ENCODE peak calls at places on chromosome 18, in eight cellular contexts. One of them, this sample, is unnamed.

GRCh38 chr18:58813090-58813489 is 51.6 kb upstream of the ZNF532 start:
- DNase-seq in activated naive CD4-positive, alpha-beta T cell treated with anti-CD3 and anti-CD28 coated beads, Interleukin-2, amount 10 ng/mL, durations not matched to agents 7 days and 5 days: no peak
- DNase-seq in endodermal cell: no peak
- DNase-seq in mammary epithelial cell: no peak
- DNase-seq in Calu3: no peak
- DNase-seq in stimulated activated naive CD8-positive, alpha-beta T cell treated with anti-CD3 and anti-CD28 coated beads, Interleukin-15, amount 100 ng/mL, for 72 hours: no peak
- DNase-seq in AG04450: no peak
- DNase-seq in NCI-H774: no peak
- DNase-seq in this sample: no peak

GRCh38 chr18:32851936-32852335 is 79.1 kb upstream of the KLHL14 start:
- DNase-seq in activated naive CD4-positive, alpha-beta T cell treated with anti-CD3 and anti-CD28 coated beads, Interleukin-2, amount 10 ng/mL, durations not matched to agents 7 days and 5 days: no peak
- DNase-seq in endodermal cell: no peak
- DNase-seq in mammary epithelial cell: no peak
- DNase-seq in Calu3: no peak
- DNase-seq in stimulated activated naive CD8-positive, alpha-beta T cell treated with anti-CD3 and anti-CD28 coated beads, Interleukin-15, amount 100 ng/mL, for 72 hours: no peak
- DNase-seq in AG04450: no peak
- DNase-seq in NCI-H774: no peak
- DNase-seq in this sample: no peak

GRCh38 chr18:39749154-39749553 is 2183.6 kb upstream of the CELF4 start:
- DNase-seq in activated naive CD4-positive, alpha-beta T cell treated with anti-CD3 and anti-CD28 coated beads, Interleukin-2, amount 10 ng/mL, durations not matched to agents 7 days and 5 days: no peak
- DNase-seq in endodermal cell: no peak
- DNase-seq in mammary epithelial cell: no peak
- DNase-seq in Calu3: no peak
- DNase-seq in stimulated activated naive CD8-positive, alpha-beta T cell treated with anti-CD3 and anti-CD28 coated beads, Interleukin-15, amount 100 ng/mL, for 72 hours: no peak
- DNase-seq in AG04450: no peak
- DNase-seq in NCI-H774: no peak
- DNase-seq in this sample: no peak

GRCh38 chr18:54269924-54270844 is 867 bp downstream of the POLI start:
- DNase-seq in activated naive CD4-positive, alpha-beta T cell treated with anti-CD3 and anti-CD28 coated beads, Interleukin-2, amount 10 ng/mL, durations not matched to agents 7 days and 5 days: peak
- DNase-seq in endodermal cell: peak
- DNase-seq in mammary epithelial cell: peak
- DNase-seq in Calu3: peak
- DNase-seq in stimulated activated naive CD8-positive, alpha-beta T cell treated with anti-CD3 and anti-CD28 coated beads, Interleukin-15, amount 100 ng/mL, for 72 hours: peak
- DNase-seq in AG04450: no peak
- DNase-seq in NCI-H774: peak
- DNase-seq in this sample: peak

GRCh38 chr18:61502472-61502871 is 169.2 kb downstream of the CDH20 start:
- DNase-seq in activated naive CD4-positive, alpha-beta T cell treated with anti-CD3 and anti-CD28 coated beads, Interleukin-2, amount 10 ng/mL, durations not matched to agents 7 days and 5 days: no peak
- DNase-seq in endodermal cell: peak
- DNase-seq in mammary epithelial cell: peak
- DNase-seq in Calu3: peak
- DNase-seq in stimulated activated naive CD8-positive, alpha-beta T cell treated with anti-CD3 and anti-CD28 coated beads, Interleukin-15, amount 100 ng/mL, for 72 hours: no peak
- DNase-seq in AG04450: peak
- DNase-seq in NCI-H774: peak
- DNase-seq in this sample: peak

GRCh38 chr18:57754577-57755330 is 48.4 kb downstream of the ATP8B1 start:
- DNase-seq in activated naive CD4-positive, alpha-beta T cell treated with anti-CD3 and anti-CD28 coated beads, Interleukin-2, amount 10 ng/mL, durations not matched to agents 7 days and 5 days: no peak
- DNase-seq in endodermal cell: no peak
- DNase-seq in mammary epithelial cell: no peak
- DNase-seq in Calu3: no peak
- DNase-seq in stimulated activated naive CD8-positive, alpha-beta T cell treated with anti-CD3 and anti-CD28 coated beads, Interleukin-15, amount 100 ng/mL, for 72 hours: no peak
- DNase-seq in AG04450: no peak
- DNase-seq in NCI-H774: no peak
- DNase-seq in this sample: no peak

GRCh38 chr18:9708882-9709877 is 1.1 kb downstream of the RAB31 start:
- DNase-seq in activated naive CD4-positive, alpha-beta T cell treated with anti-CD3 and anti-CD28 coated beads, Interleukin-2, amount 10 ng/mL, durations not matched to agents 7 days and 5 days: peak
- DNase-seq in endodermal cell: peak
- DNase-seq in mammary epithelial cell: no peak
- DNase-seq in Calu3: no peak
- DNase-seq in stimulated activated naive CD8-positive, alpha-beta T cell treated with anti-CD3 and anti-CD28 coated beads, Interleukin-15, amount 100 ng/mL, for 72 hours: no peak
- DNase-seq in AG04450: no peak
- DNase-seq in NCI-H774: no peak
- DNase-seq in this sample: no peak

GRCh38 chr18:3261393-3262233 is at the start of gene MYL12B:
- DNase-seq in activated naive CD4-positive, alpha-beta T cell treated with anti-CD3 and anti-CD28 coated beads, Interleukin-2, amount 10 ng/mL, durations not matched to agents 7 days and 5 days: peak
- DNase-seq in endodermal cell: peak
- DNase-seq in mammary epithelial cell: peak
- DNase-seq in Calu3: peak
- DNase-seq in stimulated activated naive CD8-positive, alpha-beta T cell treated with anti-CD3 and anti-CD28 coated beads, Interleukin-15, amount 100 ng/mL, for 72 hours: peak
- DNase-seq in AG04450: no peak
- DNase-seq in NCI-H774: peak
- DNase-seq in this sample: peak

GRCh38 chr18:524496-524895 is 24.0 kb upstream of the COLEC12 start:
- DNase-seq in activated naive CD4-positive, alpha-beta T cell treated with anti-CD3 and anti-CD28 coated beads, Interleukin-2, amount 10 ng/mL, durations not matched to agents 7 days and 5 days: no peak
- DNase-seq in endodermal cell: peak
- DNase-seq in mammary epithelial cell: no peak
- DNase-seq in Calu3: no peak
- DNase-seq in stimulated activated naive CD8-positive, alpha-beta T cell treated with anti-CD3 and anti-CD28 coated beads, Interleukin-15, amount 100 ng/mL, for 72 hours: no peak
- DNase-seq in AG04450: peak
- DNase-seq in NCI-H774: no peak
- DNase-seq in this sample: no peak

GRCh38 chr18:29191263-29191662 is 1014.3 kb upstream of the CDH2 start:
- DNase-seq in activated naive CD4-positive, alpha-beta T cell treated with anti-CD3 and anti-CD28 coated beads, Interleukin-2, amount 10 ng/mL, durations not matched to agents 7 days and 5 days: no peak
- DNase-seq in endodermal cell: peak
- DNase-seq in mammary epithelial cell: peak
- DNase-seq in Calu3: peak
- DNase-seq in stimulated activated naive CD8-positive, alpha-beta T cell treated with anti-CD3 and anti-CD28 coated beads, Interleukin-15, amount 100 ng/mL, for 72 hours: no peak
- DNase-seq in AG04450: peak
- DNase-seq in NCI-H774: no peak
- DNase-seq in this sample: no peak

GRCh38 chr18:7608798-7609197 is 41.7 kb downstream of the PTPRM start:
- DNase-seq in activated naive CD4-positive, alpha-beta T cell treated with anti-CD3 and anti-CD28 coated beads, Interleukin-2, amount 10 ng/mL, durations not matched to agents 7 days and 5 days: no peak
- DNase-seq in endodermal cell: no peak
- DNase-seq in mammary epithelial cell: no peak
- DNase-seq in Calu3: no peak
- DNase-seq in stimulated activated naive CD8-positive, alpha-beta T cell treated with anti-CD3 and anti-CD28 coated beads, Interleukin-15, amount 100 ng/mL, for 72 hours: no peak
- DNase-seq in AG04450: no peak
- DNase-seq in NCI-H774: no peak
- DNase-seq in this sample: no peak

GRCh38 chr18:57627488-57627887 is 5.9 kb upstream of the NARS1 start:
- DNase-seq in activated naive CD4-positive, alpha-beta T cell treated with anti-CD3 and anti-CD28 coated beads, Interleukin-2, amount 10 ng/mL, durations not matched to agents 7 days and 5 days: no peak
- DNase-seq in endodermal cell: peak
- DNase-seq in mammary epithelial cell: peak
- DNase-seq in Calu3: no peak
- DNase-seq in stimulated activated naive CD8-positive, alpha-beta T cell treated with anti-CD3 and anti-CD28 coated beads, Interleukin-15, amount 100 ng/mL, for 72 hours: no peak
- DNase-seq in AG04450: no peak
- DNase-seq in NCI-H774: no peak
- DNase-seq in this sample: no peak

GRCh38 chr18:55790296-55790695 is 202.3 kb upstream of the TCF4 start:
- DNase-seq in activated naive CD4-positive, alpha-beta T cell treated with anti-CD3 and anti-CD28 coated beads, Interleukin-2, amount 10 ng/mL, durations not matched to agents 7 days and 5 days: no peak
- DNase-seq in endodermal cell: no peak
- DNase-seq in mammary epithelial cell: peak
- DNase-seq in Calu3: no peak
- DNase-seq in stimulated activated naive CD8-positive, alpha-beta T cell treated with anti-CD3 and anti-CD28 coated beads, Interleukin-15, amount 100 ng/mL, for 72 hours: no peak
- DNase-seq in AG04450: peak
- DNase-seq in NCI-H774: no peak
- DNase-seq in this sample: no peak

GRCh38 chr18:26457195-26457594 is 91.2 kb downstream of the KCTD1 start:
- DNase-seq in activated naive CD4-positive, alpha-beta T cell treated with anti-CD3 and anti-CD28 coated beads, Interleukin-2, amount 10 ng/mL, durations not matched to agents 7 days and 5 days: no peak
- DNase-seq in endodermal cell: no peak
- DNase-seq in mammary epithelial cell: no peak
- DNase-seq in Calu3: no peak
- DNase-seq in stimulated activated naive CD8-positive, alpha-beta T cell treated with anti-CD3 and anti-CD28 coated beads, Interleukin-15, amount 100 ng/mL, for 72 hours: no peak
- DNase-seq in AG04450: no peak
- DNase-seq in NCI-H774: no peak
- DNase-seq in this sample: no peak

GRCh38 chr18:80145191-80145799 is 36.2 kb downstream of the ADNP2 start:
- DNase-seq in activated naive CD4-positive, alpha-beta T cell treated with anti-CD3 and anti-CD28 coated beads, Interleukin-2, amount 10 ng/mL, durations not matched to agents 7 days and 5 days: no peak
- DNase-seq in endodermal cell: peak
- DNase-seq in mammary epithelial cell: no peak
- DNase-seq in Calu3: no peak
- DNase-seq in stimulated activated naive CD8-positive, alpha-beta T cell treated with anti-CD3 and anti-CD28 coated beads, Interleukin-15, amount 100 ng/mL, for 72 hours: no peak
- DNase-seq in AG04450: no peak
- DNase-seq in NCI-H774: no peak
- DNase-seq in this sample: no peak

This sample was measured in progenitor cell of endocrine pancreas.